ENCODE peak calls at places on chromosomes 4 and X, in ten cellular contexts. One of them, this sample, is unnamed.
A peak's percentile ranks its signal among the peaks of the same experiment; 100 is the strongest.

GRCh38 chrX:2388669-2389068 is 112.1 kb downstream of the DHRSX start:
- DNase-seq in A172: no peak
- DNase-seq in hypothalamus: no peak
- DNase-seq in mesendoderm: no peak
- DNase-seq in NCI-H1105: no peak
- DNase-seq in putamen: no peak
- DNase-seq in T-helper 2 cell: no peak
- DNase-seq in amygdala: no peak
- DNase-seq in HL-60: no peak
- DNase-seq in HCEC 1CT: no peak
- DNase-seq in this sample: no peak

GRCh38 chr4:169137555-169137920 is 127.5 kb upstream of the CBR4 start:
- DNase-seq in A172: no peak
- DNase-seq in T-helper 2 cell: no peak
- DNase-seq in mesendoderm: no peak
- DNase-seq in NCI-H1105: no peak
- DNase-seq in hypothalamus: no peak
- DNase-seq in HCEC 1CT: no peak
- DNase-seq in amygdala: no peak
- DNase-seq in HL-60: no peak
- DNase-seq in putamen: no peak
- DNase-seq in this sample: no peak

GRCh38 chrX:119583431-119584059 is 9.2 kb downstream of the UBE2A start:
- DNase-seq in mesendoderm: no peak
- DNase-seq in HL-60: no peak
- DNase-seq in T-helper 2 cell: no peak
- DNase-seq in putamen: no peak
- DNase-seq in amygdala: no peak
- DNase-seq in A172: no peak
- DNase-seq in hypothalamus: no peak
- DNase-seq in NCI-H1105: no peak
- DNase-seq in HCEC 1CT: no peak
- DNase-seq in this sample: no peak

GRCh38 chrX:140318306-140318705 is 186.6 kb downstream of the SOX3 start:
- DNase-seq in T-helper 2 cell: no peak
- DNase-seq in HL-60: no peak
- DNase-seq in putamen: no peak
- DNase-seq in A172: no peak
- DNase-seq in mesendoderm: peak; percentile 2
- DNase-seq in amygdala: no peak
- DNase-seq in hypothalamus: no peak
- DNase-seq in HCEC 1CT: no peak
- DNase-seq in NCI-H1105: no peak
- DNase-seq in this sample: no peak

GRCh38 chrX:130916636-130917422 is 13.8 kb upstream of the ENOX2 start:
- DNase-seq in HL-60: no peak
- DNase-seq in NCI-H1105: peak; percentile 35
- DNase-seq in amygdala: no peak
- DNase-seq in hypothalamus: peak; percentile 31
- DNase-seq in T-helper 2 cell: peak; percentile 2
- DNase-seq in mesendoderm: peak; percentile 58
- DNase-seq in putamen: no peak
- DNase-seq in A172: peak; percentile 3
- DNase-seq in HCEC 1CT: peak; percentile 23
- DNase-seq in this sample: peak; percentile 44

GRCh38 chr4:186702297-186702696 is 21.4 kb downstream of the FAT1 start:
- DNase-seq in putamen: no peak
- DNase-seq in A172: no peak
- DNase-seq in HL-60: no peak
- DNase-seq in NCI-H1105: no peak
- DNase-seq in T-helper 2 cell: no peak
- DNase-seq in hypothalamus: no peak
- DNase-seq in mesendoderm: no peak
- DNase-seq in HCEC 1CT: no peak
- DNase-seq in amygdala: no peak
- DNase-seq in this sample: no peak

GRCh38 chr4:4860803-4861591 is 1.5 kb downstream of the MSX1 start:
- DNase-seq in HCEC 1CT: no peak
- DNase-seq in putamen: no peak
- DNase-seq in hypothalamus: no peak
- DNase-seq in amygdala: no peak
- DNase-seq in NCI-H1105: no peak
- DNase-seq in A172: peak; percentile 27
- DNase-seq in T-helper 2 cell: no peak
- DNase-seq in HL-60: no peak
- DNase-seq in mesendoderm: peak; percentile 64
- DNase-seq in this sample: no peak

GRCh38 chr4:98657531-98658286 is 702 bp downstream of the TSPAN5 start:
- DNase-seq in T-helper 2 cell: no peak
- DNase-seq in amygdala: peak; percentile 70
- DNase-seq in putamen: peak; percentile 85
- DNase-seq in HL-60: no peak
- DNase-seq in mesendoderm: peak; percentile 54
- DNase-seq in hypothalamus: peak; percentile 90
- DNase-seq in HCEC 1CT: peak; percentile 67
- DNase-seq in NCI-H1105: peak; percentile 0
- DNase-seq in A172: peak; percentile 46
- DNase-seq in this sample: no peak

GRCh38 chrX:110310000-110310790 is 7.7 kb downstream of the AMMECR1 start:
- DNase-seq in hypothalamus: no peak
- DNase-seq in HCEC 1CT: no peak
- DNase-seq in T-helper 2 cell: no peak
- DNase-seq in mesendoderm: no peak
- DNase-seq in HL-60: no peak
- DNase-seq in A172: no peak
- DNase-seq in amygdala: no peak
- DNase-seq in putamen: no peak
- DNase-seq in NCI-H1105: peak; percentile 76
- DNase-seq in this sample: no peak

GRCh38 chr4:5885733-5886132 is 7.2 kb downstream of the CRMP1 start:
- DNase-seq in T-helper 2 cell: no peak
- DNase-seq in putamen: no peak
- DNase-seq in HCEC 1CT: no peak
- DNase-seq in amygdala: no peak
- DNase-seq in mesendoderm: no peak
- DNase-seq in A172: no peak
- DNase-seq in NCI-H1105: no peak
- DNase-seq in HL-60: no peak
- DNase-seq in hypothalamus: no peak
- DNase-seq in this sample: no peak